ENCODE peak calls at places on chromosomes 13 and 19, in five cellular contexts. One of them, this sample, is unnamed.

GRCh38 chr19:50568321-50569022 is at the start of gene LRRC4B:
- DNase-seq in EL: no peak
- DNase-seq in fibroblast of lung: no peak
- DNase-seq in A172: peak
- DNase-seq in activated CD8-positive, alpha-beta memory T cell treated with anti-CD3 and anti-CD28 coated beads for 4 hours: no peak
- DNase-seq in this sample: no peak

GRCh38 chr19:6730153-6730804 is 7.1 kb downstream of the GPR108 start:
- DNase-seq in fibroblast of lung: no peak
- DNase-seq in EL: no peak
- DNase-seq in A172: no peak
- DNase-seq in activated CD8-positive, alpha-beta memory T cell treated with anti-CD3 and anti-CD28 coated beads for 4 hours: no peak
- DNase-seq in this sample: no peak

GRCh38 chr19:15508035-15508710 is at the start of gene CYP4F22:
- DNase-seq in A172: no peak
- DNase-seq in fibroblast of lung: no peak
- DNase-seq in activated CD8-positive, alpha-beta memory T cell treated with anti-CD3 and anti-CD28 coated beads for 4 hours: no peak
- DNase-seq in EL: no peak
- DNase-seq in this sample: peak

GRCh38 chr13:35789335-35790166 is 313.1 kb upstream of the MAB21L1 start:
- DNase-seq in A172: peak
- DNase-seq in activated CD8-positive, alpha-beta memory T cell treated with anti-CD3 and anti-CD28 coated beads for 4 hours: no peak
- DNase-seq in fibroblast of lung: peak
- DNase-seq in EL: peak
- DNase-seq in this sample: no peak

GRCh38 chr13:100854091-100854490 is 179.5 kb upstream of the TMTC4 start:
- DNase-seq in activated CD8-positive, alpha-beta memory T cell treated with anti-CD3 and anti-CD28 coated beads for 4 hours: no peak
- DNase-seq in EL: no peak
- DNase-seq in fibroblast of lung: no peak
- DNase-seq in A172: no peak
- DNase-seq in this sample: no peak

GRCh38 chr13:25380082-25380481 is 8.3 kb downstream of the ATP8A2 start:
- DNase-seq in EL: no peak
- DNase-seq in activated CD8-positive, alpha-beta memory T cell treated with anti-CD3 and anti-CD28 coated beads for 4 hours: no peak
- DNase-seq in fibroblast of lung: no peak
- DNase-seq in A172: peak
- DNase-seq in this sample: no peak

GRCh38 chr13:45238945-45239795 is 38.3 kb upstream of the KCTD4 start:
- DNase-seq in A172: no peak
- DNase-seq in activated CD8-positive, alpha-beta memory T cell treated with anti-CD3 and anti-CD28 coated beads for 4 hours: no peak
- DNase-seq in EL: peak
- DNase-seq in fibroblast of lung: peak
- DNase-seq in this sample: no peak

GRCh38 chr13:101429733-101430132 is 13.4 kb upstream of the NALCN start:
- DNase-seq in EL: no peak
- DNase-seq in fibroblast of lung: peak
- DNase-seq in A172: no peak
- DNase-seq in activated CD8-positive, alpha-beta memory T cell treated with anti-CD3 and anti-CD28 coated beads for 4 hours: no peak
- DNase-seq in this sample: no peak

GRCh38 chr13:99374994-99375805 is 68.0 kb upstream of the GPR183 start:
- DNase-seq in EL: no peak
- DNase-seq in activated CD8-positive, alpha-beta memory T cell treated with anti-CD3 and anti-CD28 coated beads for 4 hours: no peak
- DNase-seq in fibroblast of lung: no peak
- DNase-seq in A172: no peak
- DNase-seq in this sample: peak

GRCh38 chr19:15113245-15114152 is 6.3 kb downstream of the SYDE1 start:
- DNase-seq in EL: no peak
- DNase-seq in activated CD8-positive, alpha-beta memory T cell treated with anti-CD3 and anti-CD28 coated beads for 4 hours: no peak
- DNase-seq in A172: no peak
- DNase-seq in fibroblast of lung: no peak
- DNase-seq in this sample: no peak

GRCh38 chr19:45074744-45075143 is 1.5 kb downstream of the ZNF296 start:
- DNase-seq in EL: no peak
- DNase-seq in activated CD8-positive, alpha-beta memory T cell treated with anti-CD3 and anti-CD28 coated beads for 4 hours: no peak
- DNase-seq in fibroblast of lung: no peak
- DNase-seq in A172: no peak
- DNase-seq in this sample: no peak

GRCh38 chr13:75547917-75548316 is 1.7 kb upstream of the UCHL3 start:
- DNase-seq in EL: no peak
- DNase-seq in fibroblast of lung: peak
- DNase-seq in activated CD8-positive, alpha-beta memory T cell treated with anti-CD3 and anti-CD28 coated beads for 4 hours: no peak
- DNase-seq in A172: no peak
- DNase-seq in this sample: no peak

GRCh38 chr13:43783820-43784219 is 3.0 kb downstream of the ENOX1 start:
- DNase-seq in fibroblast of lung: peak
- DNase-seq in EL: peak
- DNase-seq in A172: no peak
- DNase-seq in activated CD8-positive, alpha-beta memory T cell treated with anti-CD3 and anti-CD28 coated beads for 4 hours: no peak
- DNase-seq in this sample: peak

GRCh38 chr19:14530005-14530348 is 583 bp downstream of the TECR start:
- DNase-seq in EL: peak
- DNase-seq in fibroblast of lung: no peak
- DNase-seq in activated CD8-positive, alpha-beta memory T cell treated with anti-CD3 and anti-CD28 coated beads for 4 hours: no peak
- DNase-seq in A172: no peak
- DNase-seq in this sample: peak

GRCh38 chr13:111345682-111346081 is 25.2 kb downstream of the TEX29 start:
- DNase-seq in EL: no peak
- DNase-seq in fibroblast of lung: no peak
- DNase-seq in activated CD8-positive, alpha-beta memory T cell treated with anti-CD3 and anti-CD28 coated beads for 4 hours: no peak
- DNase-seq in A172: no peak
- DNase-seq in this sample: no peak

GRCh38 chr13:43905435-43906031 is 25.8 kb downstream of the LACC1 start:
- DNase-seq in activated CD8-positive, alpha-beta memory T cell treated with anti-CD3 and anti-CD28 coated beads for 4 hours: no peak
- DNase-seq in fibroblast of lung: peak
- DNase-seq in A172: peak
- DNase-seq in EL: peak
- DNase-seq in this sample: peak

GRCh38 chr13:30796833-30797601 is 61.7 kb downstream of the ALOX5AP start:
- DNase-seq in fibroblast of lung: peak
- DNase-seq in EL: no peak
- DNase-seq in A172: no peak
- DNase-seq in activated CD8-positive, alpha-beta memory T cell treated with anti-CD3 and anti-CD28 coated beads for 4 hours: no peak
- DNase-seq in this sample: no peak

GRCh38 chr13:48160879-48161278 is 66.0 kb upstream of the MED4 start:
- DNase-seq in A172: peak
- DNase-seq in fibroblast of lung: peak
- DNase-seq in EL: peak
- DNase-seq in activated CD8-positive, alpha-beta memory T cell treated with anti-CD3 and anti-CD28 coated beads for 4 hours: no peak
- DNase-seq in this sample: no peak

GRCh38 chr13:20359335-20359734 is 127.2 kb upstream of the GJB6 start:
- DNase-seq in fibroblast of lung: peak
- DNase-seq in EL: peak
- DNase-seq in activated CD8-positive, alpha-beta memory T cell treated with anti-CD3 and anti-CD28 coated beads for 4 hours: no peak
- DNase-seq in A172: peak
- DNase-seq in this sample: no peak

GRCh38 chr13:46648166-46648607 is 95.2 kb downstream of the LRCH1 start:
- DNase-seq in activated CD8-positive, alpha-beta memory T cell treated with anti-CD3 and anti-CD28 coated beads for 4 hours: no peak
- DNase-seq in A172: no peak
- DNase-seq in fibroblast of lung: no peak
- DNase-seq in EL: peak
- DNase-seq in this sample: no peak

GRCh38 chr19:13742756-13743155 is 21.6 kb upstream of the MRI1 start:
- DNase-seq in EL: peak
- DNase-seq in A172: no peak
- DNase-seq in fibroblast of lung: peak
- DNase-seq in activated CD8-positive, alpha-beta memory T cell treated with anti-CD3 and anti-CD28 coated beads for 4 hours: no peak
- DNase-seq in this sample: no peak

GRCh38 chr13:40597735-40598365 is 68.6 kb downstream of the FOXO1 start:
- DNase-seq in fibroblast of lung: no peak
- DNase-seq in activated CD8-positive, alpha-beta memory T cell treated with anti-CD3 and anti-CD28 coated beads for 4 hours: no peak
- DNase-seq in A172: no peak
- DNase-seq in EL: no peak
- DNase-seq in this sample: no peak

GRCh38 chr19:13463296-13463695 is 43.0 kb downstream of the CACNA1A start:
- DNase-seq in EL: peak
- DNase-seq in A172: peak
- DNase-seq in activated CD8-positive, alpha-beta memory T cell treated with anti-CD3 and anti-CD28 coated beads for 4 hours: no peak
- DNase-seq in fibroblast of lung: peak
- DNase-seq in this sample: no peak

GRCh38 chr19:48588670-48589399 is 17.7 kb upstream of the SPACA4 start:
- DNase-seq in EL: peak
- DNase-seq in A172: peak
- DNase-seq in activated CD8-positive, alpha-beta memory T cell treated with anti-CD3 and anti-CD28 coated beads for 4 hours: peak
- DNase-seq in fibroblast of lung: peak
- DNase-seq in this sample: peak

GRCh38 chr13:36675213-36675536 is 1.4 kb downstream of the SERTM1 start:
- DNase-seq in activated CD8-positive, alpha-beta memory T cell treated with anti-CD3 and anti-CD28 coated beads for 4 hours: no peak
- DNase-seq in fibroblast of lung: no peak
- DNase-seq in EL: no peak
- DNase-seq in A172: no peak
- DNase-seq in this sample: no peak

GRCh38 chr19:632228-633067 is 889 bp downstream of the POLRMT start:
- DNase-seq in activated CD8-positive, alpha-beta memory T cell treated with anti-CD3 and anti-CD28 coated beads for 4 hours: no peak
- DNase-seq in A172: peak
- DNase-seq in fibroblast of lung: peak
- DNase-seq in EL: peak
- DNase-seq in this sample: no peak

GRCh38 chr13:85298387-85298924 is 500.8 kb downstream of the SLITRK6 start:
- DNase-seq in fibroblast of lung: no peak
- DNase-seq in A172: no peak
- DNase-seq in EL: no peak
- DNase-seq in activated CD8-positive, alpha-beta memory T cell treated with anti-CD3 and anti-CD28 coated beads for 4 hours: no peak
- DNase-seq in this sample: no peak

GRCh38 chr13:97574926-97575325 is 141.0 kb downstream of the RAP2A start:
- DNase-seq in activated CD8-positive, alpha-beta memory T cell treated with anti-CD3 and anti-CD28 coated beads for 4 hours: no peak
- DNase-seq in A172: peak
- DNase-seq in fibroblast of lung: peak
- DNase-seq in EL: peak
- DNase-seq in this sample: no peak

GRCh38 chr13:80528733-80529132 is 187.8 kb upstream of the SPRY2 start:
- DNase-seq in A172: no peak
- DNase-seq in activated CD8-positive, alpha-beta memory T cell treated with anti-CD3 and anti-CD28 coated beads for 4 hours: no peak
- DNase-seq in EL: no peak
- DNase-seq in fibroblast of lung: no peak
- DNase-seq in this sample: no peak

GRCh38 chr13:30608364-30608763 is 9.4 kb upstream of the USPL1 start:
- DNase-seq in activated CD8-positive, alpha-beta memory T cell treated with anti-CD3 and anti-CD28 coated beads for 4 hours: no peak
- DNase-seq in EL: no peak
- DNase-seq in fibroblast of lung: no peak
- DNase-seq in A172: no peak
- DNase-seq in this sample: no peak

GRCh38 chr13:29576581-29576980 is 18.9 kb downstream of the SLC7A1 start:
- DNase-seq in fibroblast of lung: no peak
- DNase-seq in activated CD8-positive, alpha-beta memory T cell treated with anti-CD3 and anti-CD28 coated beads for 4 hours: no peak
- DNase-seq in EL: no peak
- DNase-seq in A172: no peak
- DNase-seq in this sample: no peak

GRCh38 chr13:48235100-48235813 is 2.3 kb downstream of the ITM2B start:
- DNase-seq in fibroblast of lung: peak
- DNase-seq in EL: peak
- DNase-seq in A172: peak
- DNase-seq in activated CD8-positive, alpha-beta memory T cell treated with anti-CD3 and anti-CD28 coated beads for 4 hours: no peak
- DNase-seq in this sample: no peak

GRCh38 chr19:11088508-11089253 is 582 bp upstream of the LDLR start:
- DNase-seq in fibroblast of lung: no peak
- DNase-seq in EL: no peak
- DNase-seq in activated CD8-positive, alpha-beta memory T cell treated with anti-CD3 and anti-CD28 coated beads for 4 hours: no peak
- DNase-seq in A172: peak
- DNase-seq in this sample: no peak

GRCh38 chr13:89380101-89380500 is 1708.9 kb downstream of the SLITRK5 start:
- DNase-seq in EL: no peak
- DNase-seq in activated CD8-positive, alpha-beta memory T cell treated with anti-CD3 and anti-CD28 coated beads for 4 hours: no peak
- DNase-seq in A172: peak
- DNase-seq in fibroblast of lung: no peak
- DNase-seq in this sample: no peak

GRCh38 chr19:38878575-38879399 is 712 bp upstream of the RINL start:
- DNase-seq in activated CD8-positive, alpha-beta memory T cell treated with anti-CD3 and anti-CD28 coated beads for 4 hours: no peak
- DNase-seq in EL: no peak
- DNase-seq in fibroblast of lung: no peak
- DNase-seq in A172: no peak
- DNase-seq in this sample: no peak

GRCh38 chr13:44815507-44816074 is 173.7 kb downstream of the NUFIP1 start:
- DNase-seq in activated CD8-positive, alpha-beta memory T cell treated with anti-CD3 and anti-CD28 coated beads for 4 hours: no peak
- DNase-seq in A172: peak
- DNase-seq in fibroblast of lung: peak
- DNase-seq in EL: peak
- DNase-seq in this sample: no peak

GRCh38 chr19:29006057-29006735 is 206.8 kb downstream of the UQCRFS1 start:
- DNase-seq in A172: no peak
- DNase-seq in fibroblast of lung: no peak
- DNase-seq in EL: peak
- DNase-seq in activated CD8-positive, alpha-beta memory T cell treated with anti-CD3 and anti-CD28 coated beads for 4 hours: no peak
- DNase-seq in this sample: no peak

GRCh38 chr13:108534728-108535127 is 94.7 kb upstream of the MYO16 start:
- DNase-seq in EL: no peak
- DNase-seq in A172: no peak
- DNase-seq in fibroblast of lung: no peak
- DNase-seq in activated CD8-positive, alpha-beta memory T cell treated with anti-CD3 and anti-CD28 coated beads for 4 hours: no peak
- DNase-seq in this sample: no peak

GRCh38 chr19:13846533-13847032 is 30.4 kb upstream of the NANOS3 start:
- DNase-seq in EL: peak
- DNase-seq in A172: peak
- DNase-seq in activated CD8-positive, alpha-beta memory T cell treated with anti-CD3 and anti-CD28 coated beads for 4 hours: peak
- DNase-seq in fibroblast of lung: peak
- DNase-seq in this sample: peak

GRCh38 chr13:77580748-77581147 is 45.2 kb downstream of the SCEL start:
- DNase-seq in activated CD8-positive, alpha-beta memory T cell treated with anti-CD3 and anti-CD28 coated beads for 4 hours: no peak
- DNase-seq in EL: no peak
- DNase-seq in A172: no peak
- DNase-seq in fibroblast of lung: no peak
- DNase-seq in this sample: no peak